ENCODE peak calls at places on chromosome 19, in four cellular contexts. One of them, this sample, is unnamed.

GRCh38 chr19:48135411-48135810 is 24.8 kb upstream of the PLA2G4C start:
- DNase-seq in WERI-Rb-1: no peak
- DNase-seq in stomach: no peak
- DNase-seq in endothelial cell of umbilical vein: peak; percentile 17
- DNase-seq in this sample: no peak

GRCh38 chr19:55146078-55146647 is 2.8 kb downstream of the TNNT1 start:
- DNase-seq in WERI-Rb-1: peak; percentile 68
- DNase-seq in stomach: no peak
- DNase-seq in endothelial cell of umbilical vein: no peak
- DNase-seq in this sample: no peak

GRCh38 chr19:6773323-6773931 is 919 bp downstream of the VAV1 start:
- DNase-seq in WERI-Rb-1: no peak
- DNase-seq in stomach: peak; percentile 40
- DNase-seq in endothelial cell of umbilical vein: no peak
- DNase-seq in this sample: peak; percentile 43

GRCh38 chr19:16226184-16226591 is 28.5 kb downstream of the AP1M1 start:
- DNase-seq in WERI-Rb-1: no peak
- DNase-seq in stomach: no peak
- DNase-seq in endothelial cell of umbilical vein: no peak
- DNase-seq in this sample: no peak

GRCh38 chr19:2767688-2768087 is 15.4 kb downstream of the SGTA start:
- DNase-seq in WERI-Rb-1: no peak
- DNase-seq in stomach: no peak
- DNase-seq in endothelial cell of umbilical vein: no peak
- DNase-seq in this sample: no peak

GRCh38 chr19:35048911-35049411 is 7.4 kb downstream of the HPN start:
- DNase-seq in WERI-Rb-1: no peak
- DNase-seq in stomach: peak; percentile 78
- DNase-seq in endothelial cell of umbilical vein: no peak
- DNase-seq in this sample: no peak

GRCh38 chr19:20863176-20863575 is 59.9 kb upstream of the ZNF85 start:
- DNase-seq in WERI-Rb-1: no peak
- DNase-seq in stomach: no peak
- DNase-seq in endothelial cell of umbilical vein: no peak
- DNase-seq in this sample: no peak

GRCh38 chr19:11693505-11694499 is 44.9 kb downstream of the ZNF823 start:
- DNase-seq in WERI-Rb-1: peak; percentile 91
- DNase-seq in stomach: no peak
- DNase-seq in endothelial cell of umbilical vein: no peak
- DNase-seq in this sample: no peak

GRCh38 chr19:29531458-29532025 is 5.7 kb downstream of the VSTM2B start:
- DNase-seq in WERI-Rb-1: no peak
- DNase-seq in stomach: no peak
- DNase-seq in endothelial cell of umbilical vein: no peak
- DNase-seq in this sample: no peak

GRCh38 chr19:34838248-34838647 is 65.2 kb upstream of the ZNF599 start:
- DNase-seq in WERI-Rb-1: peak; percentile 41
- DNase-seq in stomach: peak; percentile 17
- DNase-seq in endothelial cell of umbilical vein: peak; percentile 10
- DNase-seq in this sample: no peak

GRCh38 chr19:33403973-33404304 is 30.4 kb downstream of the CEBPG start:
- DNase-seq in WERI-Rb-1: no peak
- DNase-seq in stomach: no peak
- DNase-seq in endothelial cell of umbilical vein: no peak
- DNase-seq in this sample: no peak

GRCh38 chr19:40503300-40503699 is 36.5 kb downstream of the SPTBN4 start:
- DNase-seq in WERI-Rb-1: no peak
- DNase-seq in stomach: no peak
- DNase-seq in endothelial cell of umbilical vein: no peak
- DNase-seq in this sample: no peak
- H3K27ac ChIP-seq in WERI-Rb-1: no peak overlapping the region
- H3K27ac ChIP-seq in stomach: no peak overlapping the region
- H3K27ac ChIP-seq in endothelial cell of umbilical vein: no peak overlapping the region
- H3K27ac ChIP-seq in this sample: no peak overlapping the region

GRCh38 chr19:1511989-1512338 is 855 bp downstream of the ADAMTSL5 start:
- DNase-seq in WERI-Rb-1: no peak
- DNase-seq in stomach: no peak
- DNase-seq in endothelial cell of umbilical vein: no peak
- DNase-seq in this sample: no peak
- H3K27me3 ChIP-seq in WERI-Rb-1: peaks cover 3% of the 10 kb centered on the region
- H3K27me3 ChIP-seq in stomach: peaks cover 90% of the 10 kb centered on the region
- H3K27me3 ChIP-seq in endothelial cell of umbilical vein: peaks cover 8% of the 10 kb centered on the region
- H3K27me3 ChIP-seq in this sample: no peaks in the 10 kb centered on the region

GRCh38 chr19:18321729-18322091 is 1.2 kb downstream of the LSM4 start:
- DNase-seq in WERI-Rb-1: no peak
- DNase-seq in stomach: no peak
- DNase-seq in endothelial cell of umbilical vein: no peak
- DNase-seq in this sample: no peak

GRCh38 chr19:18320865-18321728 is 1.8 kb downstream of the LSM4 start:
- DNase-seq in WERI-Rb-1: no peak
- DNase-seq in stomach: peak; percentile 62
- DNase-seq in endothelial cell of umbilical vein: peak; percentile 39
- DNase-seq in this sample: no peak

GRCh38 chr19:18319591-18320135 is 3.2 kb downstream of the LSM4 start:
- DNase-seq in WERI-Rb-1: no peak
- DNase-seq in stomach: peak; percentile 77
- DNase-seq in endothelial cell of umbilical vein: no peak
- DNase-seq in this sample: no peak

GRCh38 chr19:18322318-18322758 is 538 bp downstream of the LSM4 start:
- DNase-seq in WERI-Rb-1: peak; percentile 77
- DNase-seq in stomach: peak; percentile 55
- DNase-seq in endothelial cell of umbilical vein: peak; percentile 34
- DNase-seq in this sample: no peak

GRCh38 chr19:18322759-18323460 is at the start of gene LSM4:
- DNase-seq in WERI-Rb-1: peak; percentile 99
- DNase-seq in stomach: peak; percentile 100
- DNase-seq in endothelial cell of umbilical vein: peak; percentile 98
- DNase-seq in this sample: peak; percentile 99
- TF ChIP-seq CTCF in WERI-Rb-1: peak; percentile 64
- TF ChIP-seq CTCF in stomach: no peak
- TF ChIP-seq CTCF in endothelial cell of umbilical vein: peak; percentile 38
- TF ChIP-seq CTCF in this sample: peak; percentile 73

GRCh38 chr19:47109177-47109540 is 4.4 kb downstream of the ZC3H4 start:
- DNase-seq in WERI-Rb-1: no peak
- DNase-seq in stomach: no peak
- DNase-seq in endothelial cell of umbilical vein: no peak
- DNase-seq in this sample: no peak
- H3K27ac ChIP-seq in WERI-Rb-1: no peak overlapping the region
- H3K27ac ChIP-seq in stomach: peak overlapping the region; percentile 99
- H3K27ac ChIP-seq in endothelial cell of umbilical vein: peak overlapping the region; percentile 92
- H3K27ac ChIP-seq in this sample: peak overlapping the region; percentile 99

GRCh38 chr19:45668342-45668871 is 386 bp downstream of the GIPR start:
- DNase-seq in WERI-Rb-1: no peak
- DNase-seq in stomach: peak; percentile 28
- DNase-seq in endothelial cell of umbilical vein: no peak
- DNase-seq in this sample: no peak

GRCh38 chr19:45667620-45668341 is at the start of gene GIPR:
- DNase-seq in WERI-Rb-1: peak; percentile 82
- DNase-seq in stomach: peak; percentile 78
- DNase-seq in endothelial cell of umbilical vein: no peak
- DNase-seq in this sample: peak; percentile 59

GRCh38 chr19:45663800-45664199 is 4.2 kb upstream of the GIPR start:
- DNase-seq in WERI-Rb-1: no peak
- DNase-seq in stomach: no peak
- DNase-seq in endothelial cell of umbilical vein: no peak
- DNase-seq in this sample: no peak

GRCh38 chr19:45659096-45659729 is 8.8 kb upstream of the GIPR start:
- DNase-seq in WERI-Rb-1: peak; percentile 32
- DNase-seq in stomach: no peak
- DNase-seq in endothelial cell of umbilical vein: no peak
- DNase-seq in this sample: no peak

DNA sequence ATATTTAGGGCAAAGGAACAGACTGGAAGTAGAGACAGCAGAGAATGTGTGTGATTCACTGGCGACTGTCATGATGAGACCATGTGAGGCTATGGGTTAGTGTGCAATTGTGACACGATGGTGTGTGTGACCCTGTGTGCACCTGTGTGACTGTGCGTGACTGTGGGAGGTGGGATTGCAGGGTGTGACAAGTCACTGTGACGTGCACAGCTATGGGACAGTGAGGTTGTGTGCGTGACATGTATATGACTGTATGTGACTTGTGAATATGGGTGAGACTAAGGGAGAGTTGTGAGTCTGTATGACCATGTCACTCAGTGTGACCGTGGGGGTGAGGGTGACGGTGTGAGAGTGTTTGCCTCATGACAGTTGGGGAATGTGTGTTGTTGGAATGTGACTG is 3.4 kb upstream of the GIPR start:
- DNase-seq in WERI-Rb-1: no peak
- DNase-seq in stomach: no peak
- DNase-seq in endothelial cell of umbilical vein: no peak
- DNase-seq in this sample: no peak
- H3K27me3 ChIP-seq in WERI-Rb-1: no peaks in the 10 kb centered on the region
- H3K27me3 ChIP-seq in stomach: peaks cover 82% of the 10 kb centered on the region
- H3K27me3 ChIP-seq in endothelial cell of umbilical vein: peaks cover 17% of the 10 kb centered on the region
- H3K27me3 ChIP-seq in this sample: no peaks in the 10 kb centered on the region

GRCh38 chr19:41691268-41691970 is 3.3 kb upstream of the CEACAM7 start:
- DNase-seq in WERI-Rb-1: peak; percentile 43
- DNase-seq in stomach: peak; percentile 45
- DNase-seq in endothelial cell of umbilical vein: peak; percentile 20
- DNase-seq in this sample: no peak
- TF ChIP-seq CTCF in WERI-Rb-1: peak; percentile 71
- TF ChIP-seq CTCF in stomach: peak; percentile 29
- TF ChIP-seq CTCF in endothelial cell of umbilical vein: peak; percentile 71
- TF ChIP-seq CTCF in this sample: peak; percentile 59

GRCh38 chr19:14933506-14933905 is 7.8 kb upstream of the OR7C2 start:
- DNase-seq in WERI-Rb-1: no peak
- DNase-seq in stomach: no peak
- DNase-seq in endothelial cell of umbilical vein: no peak
- DNase-seq in this sample: no peak
- H3K27ac ChIP-seq in WERI-Rb-1: no peak overlapping the region
- H3K27ac ChIP-seq in stomach: no peak overlapping the region
- H3K27ac ChIP-seq in endothelial cell of umbilical vein: no peak overlapping the region
- H3K27ac ChIP-seq in this sample: no peak overlapping the region

GRCh38 chr19:1457031-1457739 is 7.3 kb downstream of the APC2 start:
- DNase-seq in WERI-Rb-1: no peak
- DNase-seq in stomach: no peak
- DNase-seq in endothelial cell of umbilical vein: no peak
- DNase-seq in this sample: no peak

GRCh38 chr19:1456121-1456900 is 6.4 kb downstream of the APC2 start:
- DNase-seq in WERI-Rb-1: no peak
- DNase-seq in stomach: no peak
- DNase-seq in endothelial cell of umbilical vein: no peak
- DNase-seq in this sample: no peak

GRCh38 chr19:1453525-1454371 is 3.8 kb downstream of the APC2 start:
- DNase-seq in WERI-Rb-1: peak; percentile 75
- DNase-seq in stomach: no peak
- DNase-seq in endothelial cell of umbilical vein: no peak
- DNase-seq in this sample: no peak

GRCh38 chr19:1455002-1455335 is 5.0 kb downstream of the APC2 start:
- DNase-seq in WERI-Rb-1: no peak
- DNase-seq in stomach: peak; percentile 54
- DNase-seq in endothelial cell of umbilical vein: peak; percentile 86
- DNase-seq in this sample: no peak

GRCh38 chr19:1455336-1456120 is 5.6 kb downstream of the APC2 start:
- DNase-seq in WERI-Rb-1: peak; percentile 81
- DNase-seq in stomach: peak; percentile 67
- DNase-seq in endothelial cell of umbilical vein: peak; percentile 53
- DNase-seq in this sample: peak; percentile 38
- H3K27me3 ChIP-seq in WERI-Rb-1: peaks cover 21% of the 10 kb centered on the region
- H3K27me3 ChIP-seq in stomach: peaks cover 100% of the 10 kb centered on the region
- H3K27me3 ChIP-seq in endothelial cell of umbilical vein: peaks cover 31% of the 10 kb centered on the region
- H3K27me3 ChIP-seq in this sample: peaks cover 70% of the 10 kb centered on the region

GRCh38 chr19:56842421-56842820 is 1.9 kb upstream of the PEG3 start:
- DNase-seq in WERI-Rb-1: no peak
- DNase-seq in stomach: no peak
- DNase-seq in endothelial cell of umbilical vein: no peak
- DNase-seq in this sample: no peak
- TF ChIP-seq CTCF in WERI-Rb-1: no peak
- TF ChIP-seq CTCF in stomach: no peak
- TF ChIP-seq CTCF in endothelial cell of umbilical vein: no peak
- TF ChIP-seq CTCF in this sample: no peak